ENCODE peak calls at places on chromosome 9, in four cellular contexts. S is HepG2, K is K562, G is GM12878. B is an unnamed sample.

GRCh38 chr9:88791105-88791805 is 200.0 kb upstream of the S1PR3 start:
- DNase-seq in S (no peak), K (no peak), G (no peak), B (no peak)

GRCh38 chr9:126471084-126471611 is 142.6 kb upstream of the LMX1B start:
- DNase-seq in S (no peak), K (no peak), G (peak), B (no peak)

GRCh38 chr9:22120595-22120994 is 111.5 kb upstream of the CDKN2B start:
- DNase-seq in S (no peak), K (no peak), G (no peak), B (no peak)

GRCh38 chr9:99425124-99425523 is 203.0 kb downstream of the SEC61B start:
- DNase-seq in S (no peak), K (no peak), G (no peak), B (no peak)

GRCh38 chr9:114060070-114060469 is 18.0 kb downstream of the AMBP start:
- DNase-seq in S (no peak), K (no peak), G (no peak), B (no peak)

GRCh38 chr9:98997580-98997979 is 53.9 kb downstream of the COL15A1 start:
- DNase-seq in S (no peak), K (no peak), G (no peak), B (no peak)

GRCh38 chr9:708556-709432 is 132.7 kb upstream of the DMRT1 start:
- DNase-seq in S (peak), K (no peak), G (no peak), B (no peak)

GRCh38 chr9:129071526-129072131 is 9.3 kb upstream of the DOLPP1 start:
- DNase-seq in S (no peak), K (no peak), G (no peak), B (no peak)

GRCh38 chr9:129278391-129279237 is 100.6 kb upstream of the IER5L start:
- DNase-seq in S (no peak), K (peak), G (no peak), B (no peak)

GRCh38 chr9:125867752-125868400 is 120.7 kb downstream of the PBX3 start:
- DNase-seq in S (no peak), K (no peak), G (no peak), B (no peak)

GRCh38 chr9:13443380-13444271 is 164.1 kb upstream of the MPDZ start:
- DNase-seq in S (no peak), K (no peak), G (no peak), B (no peak)

GRCh38 chr9:70594546-70594945 is 180.1 kb upstream of the KLF9 start:
- DNase-seq in S (no peak), K (no peak), G (no peak), B (no peak)

GRCh38 chr9:130128782-130129424 is 43.3 kb upstream of the NCS1 start:
- DNase-seq in S (no peak), K (no peak), G (peak), B (no peak)

GRCh38 chr9:133137451-133138231 is 16.6 kb upstream of the RALGDS start:
- DNase-seq in S (no peak), K (peak), G (no peak), B (no peak)

GRCh38 chr9:36835271-36835996 is 198.6 kb downstream of the PAX5 start:
- DNase-seq in S (no peak), K (no peak), G (no peak), B (no peak)

DNA sequence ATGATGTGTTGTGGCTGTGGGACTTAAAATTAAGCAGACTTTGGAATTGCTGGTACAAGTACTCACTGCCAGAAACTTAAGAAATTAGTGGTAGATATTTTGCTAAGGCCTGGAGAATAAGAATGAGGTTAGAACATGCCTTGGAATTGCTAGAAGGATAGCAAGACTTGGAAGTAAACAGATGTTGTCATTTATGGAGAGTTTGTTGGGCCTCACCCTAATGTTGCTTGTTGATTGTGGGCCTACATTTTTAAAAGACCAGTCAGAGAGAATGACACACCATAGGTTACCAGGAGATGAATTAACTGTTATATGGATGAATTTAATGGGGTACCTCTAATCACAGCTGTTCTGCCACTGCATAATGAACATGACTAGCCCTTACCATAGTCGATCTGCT is 120.1 kb upstream of the GAS1 start:
- DNase-seq in S (no peak), K (no peak), G (no peak), B (no peak)
- TF ChIP-seq SP1 in S (no peak), K (no peak), G (no peak), B (no peak)

DNA sequence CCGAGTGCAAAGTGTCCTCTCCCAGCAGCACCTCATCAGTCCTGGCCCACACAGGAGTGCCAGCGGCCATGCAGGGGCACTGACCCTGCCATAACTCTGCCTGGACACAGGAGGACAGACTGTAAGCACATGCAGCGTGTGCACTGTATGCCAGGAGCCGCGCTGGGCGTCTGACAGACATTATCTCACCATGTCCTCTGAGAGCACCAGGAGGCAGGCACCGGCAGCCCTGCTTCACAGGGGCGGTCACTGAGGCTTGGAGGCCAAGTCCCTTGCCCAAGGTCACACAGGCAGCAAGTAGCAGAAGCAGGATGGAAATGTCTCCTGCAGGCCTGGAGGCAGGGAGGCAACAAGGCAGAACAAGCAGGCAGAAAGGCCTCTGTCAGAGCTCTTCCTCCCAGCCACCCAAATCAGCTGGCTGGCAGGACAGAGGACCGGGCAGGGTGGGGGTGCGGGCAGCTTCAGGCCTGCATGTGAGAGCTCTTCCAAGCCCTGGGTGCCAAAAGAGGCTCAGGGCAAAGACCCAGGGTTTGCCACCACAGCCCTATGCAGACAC is 8.4 kb downstream of the EEIG1 start:
- DNase-seq in S (no peak), K (no peak), G (no peak), B (no peak)
- TF ChIP-seq BHLHE40 in S (no peak), K (no peak), G (no peak), B (no peak)

DNA sequence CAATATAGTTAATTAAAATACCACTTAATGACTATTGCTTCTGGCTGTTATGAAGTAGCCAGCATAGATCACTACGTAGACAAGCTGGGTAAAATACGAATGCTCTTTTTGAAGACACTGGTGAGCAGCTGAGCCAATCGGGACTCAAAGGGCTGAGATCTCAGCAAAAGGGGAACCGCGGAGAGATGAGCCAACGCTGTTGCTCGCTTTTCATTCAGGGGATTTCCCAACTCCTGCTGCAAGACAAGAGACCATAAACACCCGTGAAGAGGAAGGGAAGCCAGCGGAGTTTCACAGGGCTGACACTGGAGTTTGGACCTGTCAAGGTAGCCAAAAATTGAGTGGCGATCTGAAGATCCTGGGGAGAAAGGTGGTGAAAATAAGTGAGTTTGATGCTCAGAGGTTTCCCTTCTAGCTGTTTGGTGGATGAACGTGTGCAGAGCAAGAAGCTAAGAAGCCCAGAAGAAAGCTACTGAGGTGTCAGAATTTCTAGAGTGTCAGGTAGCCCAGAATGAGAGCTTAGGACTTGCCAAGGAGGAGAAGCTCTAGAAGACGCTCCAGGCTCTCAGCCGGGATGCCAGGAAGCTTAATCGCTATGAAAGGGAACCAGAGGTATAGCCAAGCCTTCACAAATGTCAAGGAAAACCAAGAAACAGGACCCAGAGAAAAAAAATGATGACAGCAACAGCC is 79.6 kb upstream of the RNU6ATAC start:
- DNase-seq in S (no peak), K (no peak), G (peak), B (no peak)
- TF ChIP-seq FOXK2 in S (no peak), K (no peak), G (no peak), B (no peak)

DNA sequence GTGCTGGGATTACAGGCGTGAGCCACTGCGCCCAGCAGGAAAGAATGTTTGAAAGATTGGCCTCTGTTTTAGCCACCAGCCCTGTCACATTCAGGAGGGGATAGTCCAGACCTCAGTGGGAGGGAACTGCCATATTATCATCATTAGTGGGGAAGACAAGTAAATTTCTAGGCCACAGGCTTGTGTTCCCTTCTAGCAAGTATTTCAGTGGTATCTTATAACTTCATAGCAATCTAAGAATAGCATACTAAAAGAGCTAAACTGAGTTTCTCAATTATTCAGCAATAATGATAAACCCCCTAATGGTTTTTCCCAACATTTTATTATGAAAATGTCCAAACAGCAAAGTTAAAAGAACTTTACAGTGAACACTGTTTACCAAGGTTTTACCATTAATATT is 30.0 kb downstream of the SLC25A51 start:
- DNase-seq in S (no peak), K (no peak), G (no peak), B (no peak)
- TF ChIP-seq SP1 in S (no peak), K (no peak), G (no peak), B (no peak)

GRCh38 chr9:74950456-74950855 is 2.3 kb downstream of the C9orf40 start:
- DNase-seq in S (no peak), K (no peak), G (no peak), B (no peak)
- TF ChIP-seq BHLHE40 in S (no peak), K (no peak), G (no peak), B (no peak)

GRCh38 chr9:124456341-124457078 is 6.3 kb downstream of the ADGRD2 start:
- DNase-seq in S (no peak), K (no peak), G (no peak), B (no peak)
- TF ChIP-seq FOXK2 in S (no peak), K (no peak), G (no peak), B (no peak)